ENCODE peak calls at places on chromosomes 13 and 19, in five cellular contexts. S is activated gamma-delta T cell; J is Right ventricle myocardium superior; U is activated naive CD8-positive, alpha-beta T cell treated with anti-CD3 and anti-CD28 coated beads, Interleukin-2, amount 50 U/mL, for 24 hours; E is NCI-H1417. O is an unnamed sample.
A peak's percentile ranks its signal among the peaks of the same experiment; 100 is the strongest.

GRCh38 chr19:49331616-49332055 is 3.6 kb upstream of the CD37 start:
- DNase-seq in U (peak; percentile 51), J (no peak), E (peak; percentile 29), S (no peak), O (no peak)

GRCh38 chr13:41200126-41200525 is 5.8 kb upstream of the KBTBD7 start:
- DNase-seq in S (no peak), J (no peak), U (no peak), E (no peak), O (no peak)

GRCh38 chr19:30070198-30070969 is 128.3 kb downstream of the URI1 start:
- DNase-seq in E (no peak), J (no peak), S (no peak), U (no peak), O (no peak)

GRCh38 chr13:41995946-41996345 is 35.0 kb upstream of the VWA8 start:
- DNase-seq in U (no peak), E (no peak), S (no peak), J (no peak), O (no peak)

GRCh38 chr19:10006335-10006708 is 4.0 kb downstream of the COL5A3 start:
- DNase-seq in U (no peak), E (no peak), J (peak; percentile 60), S (no peak), O (no peak)

GRCh38 chr13:41302743-41303142 is 8.3 kb upstream of the NAA16 start:
- DNase-seq in E (no peak), J (no peak), U (no peak), S (no peak), O (no peak)

GRCh38 chr19:4776436-4777205 is 14.9 kb upstream of the FEM1A start:
- DNase-seq in J (no peak), E (no peak), S (no peak), U (no peak), O (no peak)

GRCh38 chr13:34207334-34207733 is 389.4 kb downstream of the RFC3 start:
- DNase-seq in J (peak; percentile 45), S (no peak), E (no peak), U (no peak), O (no peak)

O was measured in NCI-H1436 treated with DMSO at 0.1 percent for 48 hours.